ENCODE peak calls at places on chromosomes 7 and 10, in six cellular contexts. One of them, this sample, is unnamed.

GRCh38 chr7:157357129-157358040 is 20.6 kb downstream of the DNAJB6 start:
- DNase-seq in tibial nerve: no peak
- DNase-seq in GM23338: no peak
- DNase-seq in left lung: no peak
- DNase-seq in WTC11: no peak
- DNase-seq in activated CD4-positive, alpha-beta T cell treated with anti-CD3 and anti-CD28 coated beads for 24 hours: no peak
- DNase-seq in this sample: no peak

GRCh38 chr7:135617781-135618180 is 44.5 kb upstream of the STMP1 start:
- DNase-seq in tibial nerve: no peak
- DNase-seq in GM23338: no peak
- DNase-seq in left lung: no peak
- DNase-seq in WTC11: no peak
- DNase-seq in activated CD4-positive, alpha-beta T cell treated with anti-CD3 and anti-CD28 coated beads for 24 hours: no peak
- DNase-seq in this sample: no peak

GRCh38 chr7:136509466-136509865 is 359.0 kb upstream of the CHRM2 start:
- DNase-seq in tibial nerve: no peak
- DNase-seq in GM23338: no peak
- DNase-seq in left lung: no peak
- DNase-seq in WTC11: no peak
- DNase-seq in activated CD4-positive, alpha-beta T cell treated with anti-CD3 and anti-CD28 coated beads for 24 hours: no peak
- DNase-seq in this sample: no peak

GRCh38 chr7:28180031-28180363 is 598 bp downstream of the JAZF1 start:
- DNase-seq in tibial nerve: no peak
- DNase-seq in GM23338: no peak
- DNase-seq in left lung: no peak
- DNase-seq in WTC11: no peak
- DNase-seq in activated CD4-positive, alpha-beta T cell treated with anti-CD3 and anti-CD28 coated beads for 24 hours: no peak
- DNase-seq in this sample: no peak

GRCh38 chr7:98802781-98803110 is 67.1 kb downstream of the TMEM130 start:
- DNase-seq in tibial nerve: no peak
- DNase-seq in GM23338: no peak
- DNase-seq in left lung: peak; percentile 1
- DNase-seq in WTC11: no peak
- DNase-seq in activated CD4-positive, alpha-beta T cell treated with anti-CD3 and anti-CD28 coated beads for 24 hours: no peak
- DNase-seq in this sample: no peak

GRCh38 chr7:39633563-39634550 is 10.5 kb downstream of the RALA start:
- DNase-seq in tibial nerve: no peak
- DNase-seq in GM23338: no peak
- DNase-seq in left lung: no peak
- DNase-seq in WTC11: no peak
- DNase-seq in activated CD4-positive, alpha-beta T cell treated with anti-CD3 and anti-CD28 coated beads for 24 hours: no peak
- DNase-seq in this sample: no peak

GRCh38 chr7:140881507-140882228 is 43.1 kb downstream of the BRAF start:
- DNase-seq in tibial nerve: no peak
- DNase-seq in GM23338: no peak
- DNase-seq in left lung: no peak
- DNase-seq in WTC11: no peak
- DNase-seq in activated CD4-positive, alpha-beta T cell treated with anti-CD3 and anti-CD28 coated beads for 24 hours: no peak
- DNase-seq in this sample: no peak

GRCh38 chr10:132811891-132812481 is 26.0 kb upstream of the NKX6-2 start:
- DNase-seq in tibial nerve: no peak
- DNase-seq in GM23338: no peak
- DNase-seq in left lung: peak; percentile 78
- DNase-seq in WTC11: no peak
- DNase-seq in activated CD4-positive, alpha-beta T cell treated with anti-CD3 and anti-CD28 coated beads for 24 hours: no peak
- DNase-seq in this sample: no peak

GRCh38 chr7:26157520-26158105 is 5.6 kb downstream of the NFE2L3 start:
- DNase-seq in tibial nerve: no peak
- DNase-seq in GM23338: no peak
- DNase-seq in left lung: no peak
- DNase-seq in WTC11: no peak
- DNase-seq in activated CD4-positive, alpha-beta T cell treated with anti-CD3 and anti-CD28 coated beads for 24 hours: no peak
- DNase-seq in this sample: no peak

GRCh38 chr7:66307591-66308215 is 102.6 kb downstream of the TPST1 start:
- DNase-seq in tibial nerve: no peak
- DNase-seq in GM23338: no peak
- DNase-seq in left lung: no peak
- DNase-seq in WTC11: no peak
- DNase-seq in activated CD4-positive, alpha-beta T cell treated with anti-CD3 and anti-CD28 coated beads for 24 hours: no peak
- DNase-seq in this sample: no peak

GRCh38 chr7:29239638-29240037 is 45.1 kb downstream of the CHN2 start:
- DNase-seq in tibial nerve: no peak
- DNase-seq in GM23338: peak; percentile 45
- DNase-seq in left lung: no peak
- DNase-seq in WTC11: peak; percentile 58
- DNase-seq in activated CD4-positive, alpha-beta T cell treated with anti-CD3 and anti-CD28 coated beads for 24 hours: no peak
- DNase-seq in this sample: peak; percentile 35